ENCODE peak calls at places on chromosomes 2 and 18, in four cellular contexts. Q, O, K and A are unnamed samples.

GRCh38 chr2:176173679-176174381 is 14.6 kb upstream of the HOXD1 start:
- DNase-seq in Q (no peak), K (no peak), O (no peak), A (no peak)

GRCh38 chr2:185291035-185291647 is 447.5 kb upstream of the FSIP2 start:
- DNase-seq in Q (peak), K (peak), O (peak), A (peak)

GRCh38 chr2:167134381-167135072 is 246.2 kb downstream of the XIRP2 start:
- DNase-seq in Q (peak), O (no peak), K (no peak), A (peak)

GRCh38 chr2:189020179-189020578 is 46.0 kb downstream of the COL3A1 start:
- DNase-seq in K (no peak), O (no peak), Q (no peak), A (no peak)

GRCh38 chr18:79553154-79553553 is 126.4 kb upstream of the CTDP1 start:
- DNase-seq in Q (no peak), K (no peak), O (no peak), A (no peak)

GRCh38 chr2:99836670-99837069 is 305.7 kb downstream of the AFF3 start:
- DNase-seq in K (no peak), O (no peak), Q (no peak), A (no peak)

GRCh38 chr2:182110326-182110725 is 124.7 kb downstream of the PPP1R1C start:
- DNase-seq in Q (no peak), O (no peak), K (no peak), A (no peak)

GRCh38 chr2:23619941-23620340 is 235.0 kb downstream of the KLHL29 start:
- DNase-seq in Q (no peak), O (no peak), K (no peak), A (no peak)

GRCh38 chr2:118475622-118476021 is 371.8 kb downstream of the EN1 start:
- DNase-seq in O (no peak), Q (no peak), K (no peak), A (no peak)

GRCh38 chr2:20191714-20192569 is 33.0 kb downstream of the SDC1 start:
- DNase-seq in O (no peak), Q (no peak), K (no peak), A (no peak)

GRCh38 chr2:175880-176800 is 87.7 kb downstream of the SH3YL1 start:
- DNase-seq in K (no peak), Q (peak), O (no peak), A (no peak)

GRCh38 chr2:231183851-231184250 is 14.6 kb upstream of the ARMC9 start:
- DNase-seq in K (no peak), Q (no peak), O (no peak), A (no peak)

GRCh38 chr18:56146565-56146964 is 491.8 kb downstream of the TXNL1 start:
- DNase-seq in K (no peak), Q (peak), O (no peak), A (no peak)

GRCh38 chr2:83323055-83323454 is 1136.0 kb downstream of the SUCLG1 start:
- DNase-seq in Q (no peak), K (no peak), O (no peak), A (no peak)

GRCh38 chr2:169694894-169695260 is 608 bp downstream of the PHOSPHO2 start:
- DNase-seq in K (no peak), O (no peak), Q (no peak), A (no peak)

GRCh38 chr2:63764630-63765029 is 77.1 kb upstream of the UGP2 start:
- DNase-seq in K (no peak), Q (no peak), O (no peak), A (peak)

GRCh38 chr18:10564975-10565773 is 39.3 kb downstream of the NAPG start:
- DNase-seq in K (no peak), O (no peak), Q (no peak), A (no peak)

GRCh38 chr2:172513935-172514586 is 41.8 kb upstream of the PDK1 start:
- DNase-seq in Q (no peak), K (no peak), O (peak), A (no peak)

GRCh38 chr2:68062680-68063387 is at the start of gene C1D:
- DNase-seq in K (peak), Q (peak), O (peak), A (peak)

GRCh38 chr2:5692561-5693287 is 540 bp downstream of the SOX11 start:
- DNase-seq in O (no peak), K (peak), Q (peak), A (peak)

GRCh38 chr2:65177754-65178442 is 48.0 kb upstream of the RAB1A start:
- DNase-seq in Q (no peak), K (peak), O (no peak), A (no peak)

GRCh38 chr2:226772389-226773179 is 27.0 kb downstream of the IRS1 start:
- DNase-seq in K (no peak), O (no peak), Q (peak), A (peak)

GRCh38 chr18:25830787-25831186 is 259.6 kb downstream of the SS18 start:
- DNase-seq in O (no peak), Q (peak), K (no peak), A (peak)

GRCh38 chr2:31434911-31435310 is 20.4 kb upstream of the XDH start:
- DNase-seq in Q (peak), K (no peak), O (no peak), A (peak)

GRCh38 chr2:100228415-100228814 is 86.0 kb upstream of the AFF3 start:
- DNase-seq in Q (no peak), O (no peak), K (no peak), A (no peak)

GRCh38 chr2:31606511-31606910 is 25.8 kb upstream of the SRD5A2 start:
- DNase-seq in K (no peak), O (no peak), Q (no peak), A (no peak)

DNA sequence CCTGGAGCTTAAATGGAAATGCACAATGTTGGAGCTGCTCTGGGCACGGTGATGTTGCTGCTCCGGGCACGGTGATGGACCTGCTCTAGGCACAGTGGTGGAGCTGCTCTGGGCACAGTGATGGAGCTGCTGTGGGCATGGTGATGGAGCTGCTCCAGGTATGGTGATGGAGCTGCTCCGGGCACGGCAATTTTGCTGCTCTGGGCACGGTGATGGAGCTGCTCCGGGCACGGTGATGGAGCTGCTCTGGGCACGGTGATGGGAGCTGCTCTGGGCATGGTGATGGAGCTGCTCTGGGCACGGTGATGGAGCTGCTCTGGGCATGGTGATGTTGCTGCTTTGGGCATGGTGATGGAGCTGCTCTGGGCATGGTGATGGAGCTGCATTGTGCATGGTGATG is 79.7 kb downstream of the LDLRAD4 start:
- DNase-seq in Q (no peak), K (no peak), O (no peak), A (no peak)
- H3K18ac ChIP-seq in Q (no peak), K (no peak), O (no peak), A (no peak)

DNA sequence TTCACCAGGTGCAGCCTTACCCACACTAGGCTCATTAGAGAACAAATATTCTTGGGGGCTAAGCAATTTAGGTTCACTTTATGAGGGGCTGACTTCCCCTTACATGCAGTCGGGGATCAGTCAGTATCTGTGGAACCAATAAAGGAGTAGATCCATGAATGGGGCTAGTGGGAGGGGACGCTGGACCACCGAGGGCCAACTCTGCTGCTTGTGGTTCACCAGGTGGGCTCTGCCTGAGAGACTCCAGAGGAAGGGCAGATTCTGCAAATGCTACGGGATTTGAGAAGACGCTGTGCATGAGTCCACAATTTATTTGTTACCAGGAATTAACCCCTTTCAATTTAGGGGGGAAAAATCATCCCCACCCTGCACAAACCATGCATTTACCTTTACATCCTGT is 15.9 kb upstream of the HAAO start:
- DNase-seq in O (no peak), Q (no peak), K (peak), A (no peak)
- H4K5ac ChIP-seq in O (no peak), Q (no peak), K (no peak), A (no peak)

GRCh38 chr18:37578182-37578678 is 12.6 kb upstream of the CELF4 start:
- DNase-seq in Q (no peak), K (no peak), O (no peak), A (no peak)

GRCh38 chr18:37575646-37576045 is 10.0 kb upstream of the CELF4 start:
- DNase-seq in Q (no peak), O (peak), K (no peak), A (no peak)

GRCh38 chr18:37574113-37574512 is 8.5 kb upstream of the CELF4 start:
- DNase-seq in K (no peak), O (no peak), Q (no peak), A (no peak)

GRCh38 chr18:37578886-37579513 is 13.4 kb upstream of the CELF4 start:
- DNase-seq in K (no peak), Q (peak), O (no peak), A (peak)

DNA sequence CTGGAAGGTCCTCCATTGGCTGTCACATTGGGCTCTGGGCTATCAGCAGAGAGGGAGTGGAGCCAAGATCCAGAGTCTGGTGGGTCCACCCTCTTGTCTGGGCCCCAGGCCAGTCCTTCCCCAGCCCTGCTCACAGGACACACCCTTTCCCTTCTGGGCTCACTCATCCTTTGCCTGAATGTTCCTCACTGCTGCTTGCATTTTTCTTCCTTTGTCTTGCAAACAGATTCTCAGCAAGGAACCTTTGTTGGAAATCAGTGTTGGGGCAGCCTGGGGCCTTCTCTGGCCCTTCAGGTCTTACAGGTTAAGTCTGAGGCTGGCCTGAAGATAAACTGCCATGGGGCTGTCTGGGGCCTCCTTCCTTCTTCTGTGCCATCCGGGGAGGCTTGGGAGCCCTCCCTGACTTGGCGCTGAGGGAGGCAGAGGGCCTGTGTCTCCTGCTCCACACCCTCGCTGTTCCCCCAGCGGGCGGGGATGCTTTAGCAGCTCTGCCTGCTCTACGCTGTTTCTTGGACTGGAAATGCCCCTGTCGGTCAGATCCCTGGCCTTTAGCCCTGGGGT is 11.5 kb upstream of the CELF4 start:
- DNase-seq in K (peak), O (peak), Q (no peak), A (peak)
- H3K18ac ChIP-seq in K (peak), O (peak), Q (no peak), A (peak)

GRCh38 chr2:26532301-26533250 is 54.7 kb upstream of the OTOF start:
- DNase-seq in Q (no peak), O (no peak), K (no peak), A (no peak)
- H4K5ac ChIP-seq in Q (no peak), O (no peak), K (no peak), A (no peak)

DNA sequence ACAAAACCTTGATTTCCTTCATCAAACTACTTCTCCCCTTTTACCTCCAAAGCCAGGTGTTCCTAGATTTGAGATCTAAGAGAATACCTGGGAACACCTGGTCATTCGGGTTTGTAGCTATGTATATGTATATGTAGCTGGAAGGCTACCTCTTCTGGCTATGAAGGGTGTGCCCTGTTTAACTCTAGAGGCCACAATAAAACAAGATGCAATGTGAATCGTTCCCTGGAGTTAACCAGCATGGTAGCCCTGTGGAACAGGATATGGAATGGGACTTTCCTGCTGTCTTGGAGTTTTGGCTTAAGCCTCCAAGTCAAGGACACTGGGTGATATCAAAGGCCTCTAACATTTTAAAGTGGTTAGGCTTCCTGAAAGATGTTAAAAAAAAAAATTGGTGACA is 17.7 kb upstream of the NFU1 start:
- DNase-seq in K (no peak), O (no peak), Q (no peak), A (no peak)
- H3K18ac ChIP-seq in K (no peak), O (no peak), Q (no peak), A (no peak)